ENCODE peak calls at places on chromosomes 5 and 9, in five cellular contexts. W is heart right ventricle, V is AML-193, P is retina, E is AG10803. H is an unnamed sample.

GRCh38 chr9:70110194-70111041 is 66.8 kb downstream of the MAMDC2 start:
- DNase-seq in W (peak), V (no peak), P (peak), E (no peak), H (no peak)

GRCh38 chr5:90418214-90418613 is 8.7 kb upstream of the CETN3 start:
- DNase-seq in W (no peak), V (no peak), P (no peak), E (no peak), H (no peak)

GRCh38 chr9:6765396-6765795 is 7.6 kb downstream of the KDM4C start:
- DNase-seq in W (no peak), V (no peak), P (no peak), E (no peak), H (no peak)

GRCh38 chr5:56358703-56359428 is 125.7 kb upstream of the ANKRD55 start:
- DNase-seq in W (peak), V (no peak), P (no peak), E (no peak), H (peak)

GRCh38 chr5:16593013-16593412 is 23.8 kb downstream of the RETREG1 start:
- DNase-seq in W (no peak), V (no peak), P (no peak), E (peak), H (peak)

GRCh38 chr5:143652104-143652700 is 159.8 kb upstream of the HMHB1 start:
- DNase-seq in W (no peak), V (no peak), P (no peak), E (peak), H (no peak)

GRCh38 chr5:132064738-132065331 is 4.4 kb downstream of the IL3 start:
- DNase-seq in W (peak), V (peak), P (peak), E (peak), H (peak)

GRCh38 chr9:129648764-129649115 is 6.8 kb upstream of the ASB6 start:
- DNase-seq in W (no peak), V (no peak), P (no peak), E (no peak), H (no peak)

GRCh38 chr9:114123031-114123977 is 24.2 kb upstream of the KIF12 start:
- DNase-seq in W (no peak), V (no peak), P (no peak), E (no peak), H (no peak)

GRCh38 chr5:59485629-59486439 is 407.7 kb downstream of the PDE4D start:
- DNase-seq in W (no peak), V (no peak), P (no peak), E (no peak), H (peak)

GRCh38 chr9:114371986-114372917 is 15.5 kb downstream of the AKNA start:
- DNase-seq in W (no peak), V (peak), P (no peak), E (no peak), H (peak)

GRCh38 chr9:108300296-108301287 is 555.2 kb downstream of the ACTL7B start:
- DNase-seq in W (no peak), V (no peak), P (no peak), E (no peak), H (no peak)

GRCh38 chr9:99040911-99041582 is 63.9 kb upstream of the TGFBR1 start:
- DNase-seq in W (no peak), V (peak), P (peak), E (peak), H (peak)

GRCh38 chr5:90338712-90339372 is 70.7 kb downstream of the CETN3 start:
- DNase-seq in W (no peak), V (no peak), P (no peak), E (no peak), H (no peak)

GRCh38 chr9:37309136-37309535 is 113.4 kb upstream of the GRHPR start:
- DNase-seq in W (no peak), V (no peak), P (no peak), E (no peak), H (peak)

GRCh38 chr9:93579711-93580516 is 3.5 kb downstream of the PHF2 start:
- DNase-seq in W (no peak), V (no peak), P (no peak), E (no peak), H (no peak)

GRCh38 chr5:134642931-134643530 is 5.6 kb upstream of the SEC24A start:
- DNase-seq in W (no peak), V (no peak), P (no peak), E (peak), H (no peak)

GRCh38 chr9:102840356-102840755 is 154.8 kb upstream of the CYLC2 start:
- DNase-seq in W (no peak), V (no peak), P (no peak), E (no peak), H (no peak)

GRCh38 chr5:169325273-169325672 is 24.3 kb upstream of the SLIT3 start:
- DNase-seq in W (no peak), V (no peak), P (no peak), E (no peak), H (no peak)

GRCh38 chr9:85610074-85610855 is 131.5 kb downstream of the AGTPBP1 start:
- DNase-seq in W (peak), V (peak), P (peak), E (peak), H (peak)

GRCh38 chr5:55226934-55227737 is at the start of gene MCIDAS:
- DNase-seq in W (no peak), V (no peak), P (peak), E (peak), H (peak)

GRCh38 chr5:103393131-103393754 is 134.7 kb downstream of the MACIR start:
- DNase-seq in W (peak), V (peak), P (peak), E (peak), H (no peak)

GRCh38 chr5:178590141-178590923 is at the start of gene COL23A1:
- DNase-seq in W (peak), V (peak), P (peak), E (peak), H (peak)

GRCh38 chr9:93633492-93634221 is 57.3 kb downstream of the PHF2 start:
- DNase-seq in W (no peak), V (no peak), P (no peak), E (no peak), H (no peak)

GRCh38 chr5:81363093-81363886 is 30.6 kb downstream of the ACOT12 start:
- DNase-seq in W (no peak), V (peak), P (no peak), E (no peak), H (no peak)